ENCODE peak calls at places on chromosomes 12 and 14, in four cellular contexts. W, G, E and H are unnamed samples.

GRCh38 chr12:19382111-19382526 is 57.2 kb upstream of the AEBP2 start:
- DNase-seq in E (no peak), G (no peak), W (peak), H (no peak)

GRCh38 chr14:105204206-105204930 is 23.3 kb upstream of the NUDT14 start:
- DNase-seq in W (peak), G (no peak), E (no peak), H (no peak)

GRCh38 chr14:95162641-95163040 is 5.3 kb upstream of the DICER1 start:
- DNase-seq in E (no peak), W (no peak), G (no peak), H (no peak)

GRCh38 chr12:28550757-28551381 is 360.6 kb downstream of the CCDC91 start:
- DNase-seq in W (peak), E (no peak), G (no peak), H (no peak)

GRCh38 chr12:117162167-117162539 is 28.1 kb downstream of the FBXO21 start:
- DNase-seq in G (no peak), W (no peak), E (no peak), H (no peak)

GRCh38 chr12:98238513-98238912 is 276.9 kb upstream of the TMPO start:
- DNase-seq in E (no peak), W (peak), G (no peak), H (no peak)

GRCh38 chr14:91228112-91229004 is 16.1 kb downstream of the GPR68 start:
- DNase-seq in E (no peak), G (no peak), W (peak), H (no peak)

GRCh38 chr12:30908389-30909087 is 18.0 kb upstream of the TSPAN11 start:
- DNase-seq in W (peak), E (no peak), G (no peak), H (no peak)

GRCh38 chr12:65826513-65827171 is 2.4 kb downstream of the HMGA2 start:
- DNase-seq in W (peak), E (no peak), G (no peak), H (no peak)

GRCh38 chr12:38124247-38125012 is 192.1 kb upstream of the ALG10B start:
- DNase-seq in G (no peak), E (peak), W (peak), H (no peak)

GRCh38 chr12:114692558-114693531 is 8.9 kb upstream of the TBX3 start:
- DNase-seq in E (no peak), W (peak), G (no peak), H (no peak)

GRCh38 chr14:95272057-95272456 is 47.7 kb downstream of the CLMN start:
- DNase-seq in W (no peak), E (no peak), G (no peak), H (no peak)

GRCh38 chr14:44154889-44155288 is 352.2 kb downstream of the FSCB start:
- DNase-seq in G (no peak), W (peak), E (no peak), H (no peak)

GRCh38 chr12:68784015-68784414 is 24.0 kb upstream of the MDM2 start:
- DNase-seq in E (no peak), W (no peak), G (peak), H (no peak)

GRCh38 chr12:117606024-117606423 is 244.6 kb upstream of the NOS1 start:
- DNase-seq in E (no peak), G (no peak), W (no peak), H (no peak)

GRCh38 chr12:120453977-120454376 is 7.7 kb downstream of the GATC start:
- DNase-seq in E (no peak), W (peak), G (no peak), H (no peak)

GRCh38 chr12:6871052-6871957 is 1.8 kb downstream of the SPSB2 start:
- DNase-seq in E (no peak), G (peak), W (peak), H (no peak)

GRCh38 chr14:76769636-76770292 is 8.5 kb downstream of the VASH1 start:
- DNase-seq in E (no peak), G (no peak), W (no peak), H (peak)

GRCh38 chr12:38160318-38161122 is 156.1 kb upstream of the ALG10B start:
- DNase-seq in E (peak), G (no peak), W (no peak), H (peak)

GRCh38 chr14:100221419-100222218 is 17.3 kb upstream of the YY1 start:
- DNase-seq in G (peak), E (no peak), W (peak), H (no peak)

GRCh38 chr12:52087961-52088820 is 8.7 kb downstream of the SMIM41 start:
- DNase-seq in W (no peak), G (no peak), E (no peak), H (no peak)

GRCh38 chr12:122992386-122992785 is 11.9 kb downstream of the ARL6IP4 start:
- DNase-seq in G (no peak), E (no peak), W (no peak), H (no peak)

GRCh38 chr14:90060312-90060964 is 1.4 kb upstream of the KCNK13 start:
- DNase-seq in W (peak), G (peak), E (no peak), H (no peak)

GRCh38 chr14:94077111-94077821 is 3.7 kb downstream of the DDX24 start:
- DNase-seq in G (no peak), E (no peak), W (no peak), H (no peak)

GRCh38 chr12:65248656-65249633 is 29.5 kb upstream of the MSRB3 start:
- DNase-seq in G (no peak), W (peak), E (no peak), H (no peak)

GRCh38 chr12:50825372-50825838 is 17.3 kb upstream of the TMPRSS12 start:
- DNase-seq in G (peak), W (peak), E (no peak), H (no peak)

GRCh38 chr12:21583587-21583986 is 21.1 kb downstream of the GYS2 start:
- DNase-seq in E (no peak), W (no peak), G (no peak), H (no peak)

GRCh38 chr14:74618078-74618952 is 6.3 kb upstream of the LTBP2 start:
- DNase-seq in G (peak), E (no peak), W (peak), H (no peak)
- TF ChIP-seq CTCF in G (no peak), E (no peak), W (no peak), H (peak)

GRCh38 chr12:53327435-53328042 is 6.1 kb upstream of the AAAS start:
- DNase-seq in G (no peak), E (no peak), W (peak), H (no peak)
- TF ChIP-seq CTCF in G (no peak), E (peak), W (peak), H (peak)

GRCh38 chr14:36600431-36600830 is 18.0 kb upstream of the NKX2-8 start:
- DNase-seq in E (peak), G (no peak), W (no peak), H (no peak)

GRCh38 chr14:36604757-36605505 is 22.5 kb upstream of the NKX2-8 start:
- DNase-seq in W (peak), G (no peak), E (peak), H (no peak)

DNA sequence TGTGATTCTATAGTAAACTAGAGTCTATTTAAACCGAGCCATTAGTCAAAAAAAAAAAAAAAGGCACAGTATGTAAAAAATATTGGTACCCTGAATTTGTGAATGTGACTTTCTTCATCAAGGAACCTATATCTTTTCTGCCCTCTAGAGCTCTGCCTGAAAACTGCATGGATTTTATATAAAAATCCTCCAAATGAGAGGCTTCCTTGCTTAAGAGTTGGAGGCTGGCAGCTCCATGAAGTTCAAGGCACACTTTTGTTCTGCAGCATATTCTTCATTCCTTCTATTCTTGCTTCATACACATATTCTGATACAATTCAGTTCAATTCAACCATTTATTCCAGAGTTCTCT is 23.1 kb upstream of the NKX2-8 start:
- DNase-seq in E (no peak), W (peak), G (no peak), H (no peak)
- TF ChIP-seq CTCF in E (no peak), W (no peak), G (no peak), H (no peak)

DNA sequence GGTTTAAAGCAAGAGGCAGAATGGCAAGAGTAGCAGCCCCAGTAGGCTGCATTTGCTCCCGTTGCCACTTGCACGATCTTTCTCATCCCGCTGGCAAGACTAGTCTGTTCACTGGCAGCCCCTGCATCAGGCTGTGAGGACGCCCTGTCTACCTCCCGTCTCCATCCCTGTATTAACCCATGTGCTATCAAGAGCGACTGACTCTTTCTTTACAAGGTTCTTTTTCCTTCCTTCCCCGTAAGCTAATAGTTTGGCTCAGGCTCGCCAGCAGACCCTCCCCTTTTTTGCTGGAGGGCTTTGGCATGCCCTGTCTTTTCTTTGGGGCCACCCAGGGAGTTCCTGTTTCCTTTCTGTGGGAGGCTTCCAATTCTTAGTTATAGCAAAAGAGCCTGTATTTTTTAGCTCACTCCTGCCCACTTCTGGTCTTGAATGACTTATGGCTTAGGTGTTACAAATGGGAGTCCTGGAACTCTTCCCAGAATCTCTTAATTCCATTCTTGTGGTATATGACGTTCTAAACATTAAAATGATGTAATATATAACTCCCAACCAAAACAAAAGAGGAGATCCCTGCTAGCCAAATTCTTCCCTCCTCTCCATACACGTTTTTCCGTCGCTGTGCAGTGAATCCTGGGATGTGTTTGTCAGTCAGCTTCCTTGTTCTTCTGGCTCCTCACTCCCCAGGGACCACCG is 149.0 kb downstream of the PRKCH start:
- DNase-seq in E (no peak), W (peak), G (no peak), H (no peak)
- TF ChIP-seq CTCF in E (peak), W (peak), G (no peak), H (peak)

GRCh38 chr12:119447618-119448017 is 113.1 kb downstream of the CCDC60 start:
- DNase-seq in E (no peak), G (no peak), W (no peak), H (no peak)
- TF ChIP-seq CTCF in E (no peak), G (no peak), W (no peak), H (no peak)

GRCh38 chr14:23633160-23633701 is 2.9 kb upstream of the DHRS2 start:
- DNase-seq in E (no peak), G (no peak), W (no peak), H (no peak)
- TF ChIP-seq CTCF in E (no peak), G (no peak), W (no peak), H (no peak)

GRCh38 chr12:111758120-111758561 is 8.6 kb upstream of the ALDH2 start:
- DNase-seq in E (no peak), G (no peak), W (no peak), H (no peak)
- TF ChIP-seq CTCF in E (no peak), G (no peak), W (no peak), H (no peak)

DNA sequence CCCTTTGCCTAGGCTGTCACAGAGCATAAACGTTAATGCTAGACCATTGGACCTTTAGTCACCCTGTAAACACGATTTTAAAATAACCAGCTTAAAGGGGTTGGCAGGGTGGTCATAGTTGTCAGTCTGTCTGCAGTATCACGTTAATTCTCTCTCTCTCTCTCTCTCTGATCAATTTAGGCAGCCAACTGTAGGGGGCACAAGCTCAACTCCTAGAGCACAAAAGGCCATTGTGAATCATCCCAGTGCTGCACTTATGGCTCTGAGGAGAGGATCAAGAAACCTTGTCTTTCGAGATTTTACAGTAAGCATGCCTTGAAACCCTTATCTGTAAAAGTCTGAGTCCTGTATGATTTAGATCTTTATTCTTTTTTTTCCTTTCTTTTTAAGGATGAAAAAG is 97.1 kb downstream of the SCAF11 start:
- DNase-seq in W (peak), E (no peak), G (no peak), H (no peak)
- TF ChIP-seq CTCF in W (peak), E (no peak), G (no peak), H (no peak)

GRCh38 chr12:26058308-26058707 is 66.5 kb downstream of the BHLHE41 start:
- DNase-seq in E (no peak), W (peak), G (no peak), H (no peak)
- TF ChIP-seq CTCF in E (no peak), W (peak), G (no peak), H (no peak)

GRCh38 chr14:106843376-106843775 is 1317.0 kb downstream of the TMEM121 start:
- DNase-seq in E (no peak), G (no peak), W (no peak), H (no peak)
- TF ChIP-seq CTCF in E (no peak), G (no peak), W (no peak), H (no peak)